ENCODE peak calls at places on chromosomes 12 and 14, in ten cellular contexts. A is BE2C, V is astrocyte, U is stomach, G is SJCRH30, N is psoas muscle, J is heart right ventricle, X is H9, Z is MM.1S, L is transverse colon. E is an unnamed sample.

GRCh38 chr12:66598081-66598480 is 80.8 kb downstream of the GRIP1 start:
- DNase-seq in N (no peak), L (no peak), U (no peak), Z (no peak), A (no peak), J (no peak), X (no peak), G (no peak), V (no peak), E (no peak)

GRCh38 chr12:38983117-38983571 is 77.8 kb upstream of the CPNE8 start:
- DNase-seq in N (no peak), U (no peak), Z (no peak), L (no peak), G (no peak), A (no peak), X (no peak), J (no peak), V (no peak), E (no peak)

GRCh38 chr14:23418021-23418420 is 9.9 kb upstream of the MYH6 start:
- DNase-seq in U (no peak), A (no peak), Z (no peak), J (no peak), V (no peak), N (no peak), X (no peak), L (no peak), G (no peak), E (no peak)

GRCh38 chr12:70774055-70774454 is 136.8 kb upstream of the PTPRB start:
- DNase-seq in N (no peak), G (peak; percentile 31), Z (no peak), X (no peak), A (peak; percentile 72), U (no peak), L (no peak), J (no peak), V (no peak), E (no peak)

GRCh38 chr12:109440851-109441490 is 36.1 kb downstream of the KCTD10 start:
- DNase-seq in A (peak; percentile 54), J (no peak), X (no peak), G (no peak), V (no peak), Z (no peak), N (no peak), U (no peak), L (no peak), E (no peak)

GRCh38 chr12:52394836-52395405 is 9.5 kb upstream of the KRT84 start:
- DNase-seq in J (no peak), Z (no peak), X (no peak), G (no peak), U (no peak), N (peak; percentile 19), A (no peak), V (no peak), L (no peak), E (no peak)

GRCh38 chr12:91367234-91367849 is 184.7 kb upstream of the DCN start:
- DNase-seq in L (no peak), N (no peak), V (no peak), A (no peak), J (no peak), Z (peak; percentile 38), X (no peak), U (no peak), G (no peak), E (no peak)

GRCh38 chr14:69674546-69675245 is 63.3 kb downstream of the SUSD6 start:
- DNase-seq in V (no peak), X (no peak), Z (no peak), L (no peak), N (no peak), J (no peak), A (no peak), U (no peak), G (no peak), E (no peak)

DNA sequence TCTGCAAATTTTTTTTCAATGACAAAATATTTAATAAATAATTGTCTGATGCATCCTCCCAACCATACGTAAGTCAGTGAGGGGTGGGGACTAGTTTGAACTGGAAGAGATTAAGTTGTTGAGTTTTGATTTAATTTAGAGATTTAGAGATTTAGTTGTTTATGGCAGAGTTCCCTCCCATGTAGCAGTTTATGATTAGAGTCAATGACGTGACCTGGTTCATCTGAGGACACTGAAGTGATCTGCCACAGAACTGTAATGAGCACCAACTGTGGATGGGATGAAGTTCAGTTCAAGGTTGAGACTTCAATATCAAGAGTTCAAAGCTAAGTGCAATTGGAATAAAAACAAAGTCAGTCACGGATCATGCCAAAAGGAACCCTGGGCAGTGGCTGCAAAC is 609.3 kb downstream of the NOVA1 start:
- DNase-seq in A (no peak), J (no peak), Z (no peak), L (no peak), N (no peak), X (no peak), U (no peak), G (no peak), V (no peak), E (no peak)
- H3K9me3 ChIP-seq in A (no peaks in the 10 kb centered on the region), J (no peaks in the 10 kb centered on the region), Z (no peaks in the 10 kb centered on the region), L (no peaks in the 10 kb centered on the region), N (peaks cover 2% of the 10 kb centered on the region), X (no peaks in the 10 kb centered on the region), U (no peaks in the 10 kb centered on the region), G (no peaks in the 10 kb centered on the region), V (no peaks in the 10 kb centered on the region), E (no peaks in the 10 kb centered on the region)

GRCh38 chr14:61217516-61217915 is 63.6 kb downstream of the TMEM30B start:
- DNase-seq in A (no peak), V (no peak), L (no peak), U (no peak), J (no peak), X (no peak), G (peak; percentile 26), Z (no peak), N (no peak), E (no peak)

GRCh38 chr14:61213116-61213720 is 67.9 kb downstream of the TMEM30B start:
- DNase-seq in X (no peak), U (no peak), N (no peak), L (no peak), J (no peak), G (no peak), V (no peak), Z (no peak), A (no peak), E (no peak)

GRCh38 chr14:61218157-61218556 is 63.0 kb downstream of the TMEM30B start:
- DNase-seq in N (no peak), A (no peak), V (no peak), J (no peak), Z (no peak), G (no peak), X (no peak), L (no peak), U (no peak), E (no peak)

GRCh38 chr14:61213930-61214329 is 67.2 kb downstream of the TMEM30B start:
- DNase-seq in Z (no peak), L (no peak), X (no peak), N (no peak), J (no peak), A (no peak), G (no peak), U (no peak), V (no peak), E (no peak)

DNA sequence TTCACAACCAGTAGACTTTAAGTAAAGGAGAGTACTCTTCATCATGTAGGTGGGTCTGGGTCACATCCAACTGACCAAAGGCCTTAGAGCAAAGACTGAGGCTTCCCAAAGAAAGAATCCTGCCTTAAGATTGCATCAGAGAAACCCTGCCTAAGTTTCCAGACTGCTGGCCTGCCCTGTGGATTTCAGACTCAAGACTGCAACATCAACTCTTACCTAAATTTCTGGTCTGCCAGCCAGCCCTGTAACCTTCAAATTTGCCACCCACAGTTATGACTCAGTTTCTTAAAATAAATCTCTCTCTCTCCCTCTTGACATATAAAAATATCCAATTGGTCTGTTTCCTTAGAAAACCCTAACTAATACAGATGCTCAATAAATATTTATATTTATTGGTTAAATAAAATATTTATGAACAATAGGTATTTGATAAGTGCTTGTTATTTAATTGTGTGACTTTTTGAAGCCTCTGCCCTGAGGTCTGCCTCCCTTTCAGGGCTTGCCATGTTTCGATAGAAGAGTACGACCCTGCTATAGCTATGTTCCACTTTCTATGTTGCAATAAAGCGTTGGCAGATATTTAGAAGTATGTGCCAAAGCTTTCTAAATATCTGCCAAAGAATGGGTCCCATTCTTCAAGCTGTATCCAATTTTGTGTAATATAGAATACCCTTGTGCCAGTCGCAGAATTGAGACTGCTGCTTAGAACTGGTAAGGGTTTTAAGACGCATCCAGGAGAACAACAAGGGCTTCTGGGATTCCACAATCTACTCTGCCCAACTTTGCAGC is 65.7 kb downstream of the TMEM30B start:
- DNase-seq in V (peak; percentile 16), Z (no peak), X (no peak), G (no peak), J (no peak), N (peak; percentile 56), L (no peak), U (no peak), A (no peak), E (peak; percentile 15)
- H3K9me3 ChIP-seq in V (no peaks in the 10 kb centered on the region), Z (no peaks in the 10 kb centered on the region), X (no peaks in the 10 kb centered on the region), G (no peaks in the 10 kb centered on the region), J (no peaks in the 10 kb centered on the region), N (no peaks in the 10 kb centered on the region), L (no peaks in the 10 kb centered on the region), U (no peaks in the 10 kb centered on the region), A (no peaks in the 10 kb centered on the region), E (no peaks in the 10 kb centered on the region)

GRCh38 chr14:105938959-105939358 is 412.6 kb downstream of the TMEM121 start:
- DNase-seq in V (no peak), J (no peak), Z (no peak), N (no peak), U (no peak), A (no peak), G (no peak), X (no peak), L (no peak), E (no peak)

GRCh38 chr14:105938055-105938863 is 411.9 kb downstream of the TMEM121 start:
- DNase-seq in A (no peak), Z (no peak), G (no peak), V (no peak), U (peak; percentile 15), J (no peak), L (no peak), X (no peak), N (no peak), E (no peak)

GRCh38 chr14:105940534-105941225 is 414.3 kb downstream of the TMEM121 start:
- DNase-seq in A (no peak), U (no peak), J (no peak), L (no peak), V (no peak), G (no peak), N (no peak), X (no peak), Z (no peak), E (no peak)

GRCh38 chr14:105941226-105942166 is 415.1 kb downstream of the TMEM121 start:
- DNase-seq in J (no peak), G (no peak), X (no peak), U (no peak), Z (no peak), N (no peak), A (no peak), V (no peak), L (no peak), E (no peak)

DNA sequence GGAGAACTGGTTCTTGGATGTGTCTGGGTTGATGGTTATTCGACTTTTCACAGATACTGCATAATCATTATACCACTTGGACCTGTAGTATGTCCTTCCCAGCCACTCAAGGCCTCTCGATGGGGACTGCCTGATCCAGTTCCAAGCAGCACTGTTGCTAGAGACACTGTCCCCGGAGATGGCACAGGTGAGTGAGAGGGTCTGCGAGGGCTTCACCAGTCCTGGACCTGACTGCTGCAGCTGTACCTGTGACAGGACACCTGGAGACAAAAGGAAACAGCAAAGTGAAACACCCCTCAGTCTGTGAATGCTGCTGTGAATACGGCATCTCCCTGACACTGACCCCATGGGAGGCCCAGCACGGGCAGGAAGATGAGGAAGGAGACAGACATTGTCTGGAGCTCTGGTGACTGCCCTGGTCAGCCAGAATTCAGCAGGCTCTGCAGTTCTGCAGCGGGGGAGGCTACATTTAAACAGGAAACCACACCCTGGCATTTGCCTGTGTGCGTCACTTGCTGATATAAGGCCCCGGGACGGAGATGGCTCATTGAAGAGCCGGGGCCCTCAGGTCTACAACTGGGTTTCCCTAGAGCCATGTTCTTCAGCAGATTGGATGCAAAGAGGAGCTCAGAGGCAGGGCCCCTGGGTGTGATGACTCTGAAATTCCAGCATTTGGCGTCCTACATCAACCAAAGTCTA is 413.6 kb downstream of the TMEM121 start:
- DNase-seq in G (no peak), N (no peak), U (peak; percentile 22), A (no peak), X (no peak), L (no peak), V (no peak), Z (no peak), J (no peak), E (no peak)
- H3K9me3 ChIP-seq in G (no peaks in the 10 kb centered on the region), N (peaks cover 7% of the 10 kb centered on the region), U (peaks cover 40% of the 10 kb centered on the region), A (peaks cover 1% of the 10 kb centered on the region), X (peaks cover 100% of the 10 kb centered on the region), L (peaks cover 9% of the 10 kb centered on the region), V (peaks cover 20% of the 10 kb centered on the region), Z (no peaks in the 10 kb centered on the region), J (no peaks in the 10 kb centered on the region), E (no peaks in the 10 kb centered on the region)

DNA sequence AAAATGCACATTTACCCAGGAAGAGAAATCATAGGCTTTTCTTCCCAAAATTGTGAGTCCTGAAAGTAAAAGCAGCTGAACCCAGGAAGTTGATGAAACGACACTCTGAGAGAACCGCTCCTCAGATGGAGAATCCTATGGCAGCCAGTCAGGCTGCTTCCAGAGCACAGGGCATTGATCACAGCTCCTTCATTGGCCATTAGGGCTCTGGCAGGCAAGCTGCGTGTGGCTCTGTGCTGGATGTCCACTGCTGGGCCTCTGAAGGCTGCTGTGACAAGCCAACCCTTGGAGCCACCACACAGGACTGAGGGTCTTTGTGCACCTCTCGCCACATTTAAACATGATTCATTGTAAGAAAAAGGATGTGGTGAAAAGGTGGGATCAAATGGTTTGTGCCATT is 89.4 kb downstream of the EXOC5 start:
- DNase-seq in Z (no peak), L (no peak), N (no peak), J (no peak), U (no peak), A (no peak), G (no peak), V (no peak), X (peak; percentile 33), E (no peak)
- H3K9me3 ChIP-seq in Z (no peaks in the 10 kb centered on the region), L (no peaks in the 10 kb centered on the region), N (no peaks in the 10 kb centered on the region), J (no peaks in the 10 kb centered on the region), U (no peaks in the 10 kb centered on the region), A (no peaks in the 10 kb centered on the region), G (no peaks in the 10 kb centered on the region), V (no peaks in the 10 kb centered on the region), X (no peaks in the 10 kb centered on the region), E (no peaks in the 10 kb centered on the region)